ENCODE peak calls at places on chromosomes 1 and 21, in seven cellular contexts. C is stomach, L is SK-N-SH, R is dorsolateral prefrontal cortex, W is fibroblast of lung, H is uterus, P is tibial artery. M is an unnamed sample.

GRCh38 chr1:24562625-24563024 is 6.7 kb downstream of the NCMAP start:
- DNase-seq in P (peak; percentile 34), W (no peak), H (no peak), C (peak; percentile 32), L (no peak), R (no peak), M (no peak)

GRCh38 chr1:33332881-33333280 is 12.0 kb upstream of the A3GALT2 start:
- DNase-seq in R (no peak), H (no peak), W (no peak), C (no peak), L (no peak), P (no peak), M (no peak)

GRCh38 chr1:187491082-187491720 is 662.5 kb downstream of the PLA2G4A start:
- DNase-seq in R (no peak), H (no peak), P (no peak), L (no peak), C (no peak), W (peak; percentile 89), M (no peak)

GRCh38 chr1:86741947-86742572 is 37.7 kb downstream of the SH3GLB1 start:
- DNase-seq in C (peak; percentile 47), W (peak; percentile 64), P (no peak), R (no peak), L (peak; percentile 21), H (no peak), M (no peak)

GRCh38 chr21:46190491-46191131 is 6.4 kb upstream of the SPATC1L start:
- DNase-seq in H (peak; percentile 11), P (no peak), R (peak; percentile 13), W (no peak), L (no peak), C (no peak), M (no peak)

GRCh38 chr1:14970115-14970798 is 183.3 kb upstream of the TMEM51 start:
- DNase-seq in C (peak; percentile 51), W (peak; percentile 79), L (peak; percentile 69), H (peak; percentile 61), P (peak; percentile 93), R (peak; percentile 45), M (no peak)

GRCh38 chr21:31158789-31159581 is 120.7 kb upstream of the KRTAP19-8 start:
- DNase-seq in R (no peak), H (no peak), L (no peak), C (no peak), P (no peak), W (peak; percentile 31), M (no peak)

GRCh38 chr21:43921602-43921978 is 56.6 kb downstream of the AGPAT3 start:
- DNase-seq in R (no peak), L (no peak), H (no peak), C (no peak), W (no peak), P (no peak), M (no peak)

GRCh38 chr1:176785810-176786209 is 322.8 kb downstream of the PAPPA2 start:
- DNase-seq in W (no peak), H (no peak), L (no peak), C (no peak), P (no peak), R (no peak), M (no peak)

GRCh38 chr1:26582836-26583460 is 53.4 kb downstream of the RPS6KA1 start:
- DNase-seq in H (no peak), C (no peak), R (no peak), L (no peak), P (peak; percentile 77), W (peak; percentile 77), M (no peak)

GRCh38 chr1:154784924-154785531 is 85.1 kb downstream of the KCNN3 start:
- DNase-seq in W (no peak), C (peak; percentile 56), H (peak; percentile 59), L (no peak), R (no peak), P (peak; percentile 40), M (no peak)

GRCh38 chr1:74427676-74428075 is 84.7 kb downstream of the LRRC53 start:
- DNase-seq in W (no peak), P (no peak), R (no peak), C (no peak), L (no peak), H (no peak), M (no peak)

GRCh38 chr1:8844421-8845063 is 27.1 kb upstream of the RERE start:
- DNase-seq in C (no peak), P (no peak), R (no peak), L (peak; percentile 80), W (no peak), H (no peak), M (no peak)

GRCh38 chr1:201626629-201627275 is 87.8 kb downstream of the NAV1 start:
- DNase-seq in L (no peak), H (no peak), C (no peak), W (no peak), P (no peak), R (no peak), M (no peak)

GRCh38 chr1:166489356-166489669 is 322.5 kb upstream of the FAM78B start:
- DNase-seq in W (no peak), C (no peak), P (no peak), L (no peak), R (no peak), H (no peak), M (no peak)

GRCh38 chr1:148318123-148318899 is 164.8 kb downstream of the PPIAL4G start:
- DNase-seq in L (no peak), P (no peak), R (no peak), H (no peak), W (no peak), C (no peak), M (no peak)

GRCh38 chr1:225437710-225438437 is 10.0 kb upstream of the LBR start:
- DNase-seq in L (no peak), H (no peak), W (peak; percentile 57), P (no peak), C (no peak), R (no peak), M (no peak)

GRCh38 chr1:41783189-41783639 is 135.5 kb downstream of the HIVEP3 start:
- DNase-seq in W (peak; percentile 56), R (no peak), L (no peak), C (no peak), H (no peak), P (no peak), M (no peak)

DNA sequence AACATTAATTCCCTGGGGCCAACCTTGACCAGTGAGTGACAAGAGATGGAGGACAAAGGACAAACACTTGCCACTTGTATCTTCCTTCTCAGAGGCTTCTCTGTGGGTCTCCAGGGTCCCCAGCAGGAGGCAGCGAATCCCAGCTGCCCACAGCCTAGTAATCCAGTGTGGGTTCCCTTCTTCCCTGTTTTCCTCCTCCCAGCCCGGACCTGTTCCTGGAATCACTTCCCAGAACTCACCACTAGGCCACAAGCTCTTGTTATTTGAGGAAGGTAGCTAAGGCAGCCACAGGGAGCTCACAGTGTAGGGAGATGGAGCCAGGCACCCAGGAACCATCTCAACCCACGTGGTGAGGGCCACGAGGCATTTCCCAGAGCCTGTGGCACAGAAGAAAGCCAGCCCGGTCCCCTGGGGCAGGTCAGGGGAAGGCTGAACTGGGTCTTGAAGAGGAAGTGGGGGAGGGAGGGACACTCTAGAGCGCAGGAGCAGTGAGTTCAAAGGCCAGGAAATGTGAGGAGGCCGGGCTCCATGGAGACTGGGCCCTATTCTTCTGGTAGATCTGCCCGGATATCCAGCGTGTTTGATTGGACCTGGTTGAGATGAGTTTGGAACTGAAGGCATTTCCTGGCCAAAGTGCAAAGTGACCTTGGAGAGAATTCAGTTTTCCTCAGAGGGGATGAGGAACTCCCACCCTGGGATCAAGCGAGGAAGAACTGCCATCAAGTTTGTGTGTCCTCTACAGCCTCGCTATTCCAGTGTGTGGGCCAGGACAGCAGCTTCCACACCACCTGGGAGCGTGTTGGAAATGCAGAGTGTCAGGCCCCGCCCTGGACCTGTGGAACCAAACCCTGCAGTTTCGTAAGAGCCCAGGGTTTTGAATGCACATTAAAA is 20.3 kb upstream of the C2CD2 start:
- DNase-seq in W (no peak), L (no peak), H (peak; percentile 40), R (no peak), P (no peak), C (peak; percentile 22), M (no peak)
- TF ChIP-seq CTCF in W (no peak), L (peak; percentile 18), H (no peak), R (no peak), P (no peak), C (no peak), M (no peak)

GRCh38 chr1:204150702-204151561 is 912 bp downstream of the ETNK2 start:
- DNase-seq in H (peak; percentile 56), C (no peak), R (no peak), P (peak; percentile 85), L (no peak), W (no peak), M (peak; percentile 37)
- H3K4me3 ChIP-seq in H (peak overlapping the region; percentile 61), C (peak overlapping the region; percentile 71), R (peak overlapping the region; percentile 70), P (peak overlapping the region; percentile 91), L (peak overlapping the region; percentile 89), W (peak overlapping the region; percentile 62), M (peak overlapping the region; percentile 78)

DNA sequence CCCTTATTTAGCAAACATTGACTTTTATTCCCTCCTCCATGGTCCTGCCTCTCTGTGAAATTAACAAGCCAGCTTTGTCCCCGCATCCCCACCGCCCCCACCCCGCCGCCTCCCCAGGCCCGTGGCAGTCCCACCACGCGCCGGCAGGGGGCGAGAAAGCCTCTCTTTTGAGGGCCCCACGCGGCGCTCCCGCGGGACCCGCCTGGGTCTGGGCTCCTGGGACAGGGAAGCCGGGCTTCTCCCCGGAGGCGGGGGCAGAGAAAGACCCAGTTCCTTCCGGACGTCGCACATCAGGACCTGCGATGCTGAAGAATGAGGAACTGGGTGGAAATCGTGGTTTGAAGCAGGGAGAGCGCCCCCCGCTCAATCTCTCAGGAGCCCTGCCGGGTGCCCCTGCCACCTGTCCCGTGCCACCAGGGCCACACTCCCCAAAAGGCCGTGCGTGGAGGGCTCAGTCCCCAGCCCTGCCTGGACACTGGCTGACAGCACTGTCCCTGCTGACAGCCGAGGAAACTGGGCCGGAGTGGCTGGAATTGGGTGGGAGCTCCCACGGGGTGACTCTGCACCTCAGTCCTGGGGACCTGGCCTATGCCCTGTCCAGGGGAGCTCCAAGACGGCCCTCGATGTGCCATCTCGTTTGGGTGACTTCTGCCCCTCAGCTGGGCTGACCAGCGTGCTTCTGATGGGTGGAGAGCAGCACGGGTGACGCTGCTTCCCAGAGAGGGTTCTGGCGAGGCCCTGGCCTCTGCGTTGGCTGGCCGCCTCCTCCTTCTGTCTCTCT is 8.6 kb upstream of the ACTRT2 start:
- DNase-seq in P (peak; percentile 79), H (no peak), W (no peak), L (peak; percentile 88), C (peak; percentile 77), R (peak; percentile 76), M (peak; percentile 94)
- TF ChIP-seq CTCF in P (no peak), H (peak; percentile 85), W (peak; percentile 24), L (peak; percentile 50), C (peak; percentile 97), R (peak; percentile 82), M (peak; percentile 90)

GRCh38 chr1:170660281-170660713 is 3.6 kb upstream of the PRRX1 start:
- DNase-seq in H (no peak), C (no peak), W (no peak), P (no peak), R (no peak), L (no peak), M (no peak)

GRCh38 chr1:170660874-170661645 is 2.9 kb upstream of the PRRX1 start:
- DNase-seq in W (peak; percentile 63), R (no peak), P (no peak), L (peak; percentile 37), C (no peak), H (peak; percentile 50), M (no peak)

GRCh38 chr1:170663011-170663410 is 920 bp upstream of the PRRX1 start:
- DNase-seq in H (no peak), L (no peak), W (peak; percentile 68), R (no peak), C (no peak), P (no peak), M (no peak)

GRCh38 chr1:170662561-170662971 is 1.4 kb upstream of the PRRX1 start:
- DNase-seq in C (no peak), H (no peak), R (no peak), W (no peak), L (no peak), P (no peak), M (no peak)

GRCh38 chr1:170661646-170662411 is 2.1 kb upstream of the PRRX1 start:
- DNase-seq in W (peak; percentile 68), H (peak; percentile 60), C (no peak), R (no peak), L (peak; percentile 68), P (peak; percentile 81), M (no peak)
- H3K4me3 ChIP-seq in W (peak overlapping the region; percentile 100), H (peak overlapping the region; percentile 68), C (peak overlapping the region; percentile 38), R (peak overlapping the region; percentile 63), L (peak overlapping the region; percentile 87), P (peak overlapping the region; percentile 79), M (peak overlapping the region; percentile 2)